ENCODE peak calls at places on chromosomes 5 and 9, in six cellular contexts. Z, M, V, W, Q and X are unnamed samples.
A peak's percentile ranks its signal among the peaks of the same experiment; 100 is the strongest.

GRCh38 chr9:137689745-137690529 is 71.1 kb downstream of the EHMT1 start:
- DNase-seq in Q (no peak), W (no peak), Z (peak; percentile 85), M (no peak), V (no peak), X (no peak)

GRCh38 chr5:67290620-67291019 is 94.0 kb upstream of the CD180 start:
- DNase-seq in W (no peak), Q (no peak), Z (peak; percentile 72), V (no peak), M (no peak), X (no peak)

GRCh38 chr9:116327702-116328440 is 174.3 kb downstream of the PAPPA start:
- DNase-seq in V (no peak), Q (no peak), M (no peak), W (no peak), Z (peak; percentile 64), X (no peak)

GRCh38 chr9:125133403-125134316 is 9.7 kb downstream of the SCAI start:
- DNase-seq in V (no peak), W (no peak), Z (no peak), M (no peak), Q (no peak), X (no peak)

GRCh38 chr9:88085481-88085880 is 52.8 kb downstream of the SPATA31C2 start:
- DNase-seq in V (no peak), Q (no peak), M (no peak), W (no peak), Z (no peak), X (no peak)

GRCh38 chr5:74376187-74376586 is 264.3 kb downstream of the ENC1 start:
- DNase-seq in V (no peak), Z (no peak), W (no peak), M (no peak), Q (no peak), X (no peak)

GRCh38 chr5:1734271-1734907 is 65.2 kb downstream of the MRPL36 start:
- DNase-seq in M (no peak), W (no peak), Q (no peak), Z (no peak), V (no peak), X (no peak)

GRCh38 chr5:81065492-81065891 is 105.3 kb downstream of the RASGRF2 start:
- DNase-seq in W (no peak), Q (no peak), M (no peak), V (no peak), Z (peak; percentile 6), X (no peak)

GRCh38 chr9:110942522-110942921 is 95.7 kb downstream of the LPAR1 start:
- DNase-seq in V (peak; percentile 6), W (no peak), M (no peak), Q (no peak), Z (no peak), X (no peak)

GRCh38 chr9:107650321-107650720 is 160.8 kb upstream of the KLF4 start:
- DNase-seq in Z (peak; percentile 42), Q (no peak), M (no peak), V (no peak), W (no peak), X (no peak)

GRCh38 chr5:145531038-145531734 is 304.0 kb downstream of the PRELID2 start:
- DNase-seq in Q (no peak), M (peak; percentile 53), V (no peak), W (peak; percentile 25), Z (peak; percentile 57), X (peak; percentile 38)

GRCh38 chr5:141771031-141771430 is 89.0 kb upstream of the ARAP3 start:
- DNase-seq in M (no peak), V (no peak), W (no peak), Z (no peak), Q (no peak), X (no peak)

GRCh38 chr9:122334916-122335315 is 35.9 kb upstream of the PTGS1 start:
- DNase-seq in M (no peak), Q (no peak), V (no peak), Z (no peak), W (no peak), X (no peak)

GRCh38 chr9:89734561-89734960 is 129.7 kb downstream of the GADD45G start:
- DNase-seq in Q (peak; percentile 14), V (no peak), M (no peak), Z (peak; percentile 17), W (no peak), X (no peak)
- H3K4me1 ChIP-seq in Q (no peaks in the 10 kb centered on the region), V (peaks cover 6% of the 10 kb centered on the region), M (no peaks in the 10 kb centered on the region), Z (no peaks in the 10 kb centered on the region), W (peaks cover 19% of the 10 kb centered on the region), X (peaks cover 25% of the 10 kb centered on the region)

GRCh38 chr5:17127743-17128231 is 89.6 kb upstream of the BASP1 start:
- DNase-seq in V (no peak), M (no peak), Q (no peak), W (no peak), Z (peak; percentile 88), X (no peak)
- H3K4me3 ChIP-seq in V (no peak overlapping the region), M (no peak overlapping the region), Q (no peak overlapping the region), W (no peak overlapping the region), Z (no peak overlapping the region), X (no peak overlapping the region)

GRCh38 chr5:17216974-17217325 is 481 bp upstream of the BASP1 start:
- DNase-seq in M (peak; percentile 74), Z (peak; percentile 70), Q (peak; percentile 89), V (no peak), W (peak; percentile 43), X (no peak)

GRCh38 chr5:17218353-17219005 is 1.0 kb downstream of the BASP1 start:
- DNase-seq in Z (peak; percentile 66), W (peak; percentile 42), M (peak; percentile 62), Q (peak; percentile 79), V (no peak), X (no peak)

GRCh38 chr5:17217421-17218352 is at the start of gene BASP1:
- DNase-seq in W (peak; percentile 75), V (peak; percentile 63), M (peak; percentile 92), Q (peak; percentile 95), Z (peak; percentile 82), X (peak; percentile 46)

GRCh38 chr5:17219006-17219422 is 1.6 kb downstream of the BASP1 start:
- DNase-seq in Z (no peak), V (no peak), M (peak; percentile 52), W (peak; percentile 36), Q (no peak), X (no peak)

GRCh38 chr5:17219431-17219830 is 2.0 kb downstream of the BASP1 start:
- DNase-seq in M (no peak), V (no peak), Z (no peak), W (no peak), Q (no peak), X (no peak)
- H3K4me1 ChIP-seq in M (no peaks in the 10 kb centered on the region), V (no peaks in the 10 kb centered on the region), Z (peaks cover 2% of the 10 kb centered on the region), W (peaks cover 9% of the 10 kb centered on the region), Q (no peaks in the 10 kb centered on the region), X (peaks cover 4% of the 10 kb centered on the region)

DNA sequence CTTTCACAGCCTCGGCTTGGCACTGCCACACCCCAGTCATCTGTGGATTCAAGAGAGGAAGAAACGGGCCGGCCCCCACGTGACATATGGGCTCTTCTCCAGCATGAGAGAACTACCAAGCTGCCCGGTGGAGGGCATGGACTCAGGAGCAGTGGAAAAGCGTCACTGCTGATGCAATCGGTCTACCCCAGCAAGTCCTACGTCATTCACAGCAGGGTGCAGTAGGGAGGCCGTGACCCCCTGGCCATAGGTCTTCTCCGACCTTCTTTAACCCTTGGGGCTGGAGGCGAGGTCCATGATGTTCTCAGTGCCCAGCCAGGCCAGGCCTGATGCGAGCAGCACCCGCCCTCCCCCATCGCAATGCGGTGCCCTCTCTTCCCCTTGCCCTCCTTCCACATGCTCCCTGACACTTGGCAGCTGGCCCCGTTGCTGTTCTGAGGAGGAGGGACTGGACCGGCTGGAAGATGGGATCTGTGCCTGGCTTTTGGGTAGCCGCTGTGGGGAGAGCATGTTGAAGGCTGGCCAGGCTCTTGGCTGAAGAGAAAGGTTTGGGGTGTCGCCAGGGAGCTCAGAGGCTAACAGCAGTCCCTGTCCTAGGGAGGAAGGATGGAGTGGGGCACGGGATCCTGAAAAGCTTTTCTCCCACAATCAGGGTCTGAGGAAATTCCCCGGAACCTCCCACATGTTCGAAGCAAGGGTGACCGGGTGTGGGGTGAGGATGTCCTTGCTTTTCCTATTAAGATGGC is 89.8 kb downstream of the LIFR start:
- DNase-seq in Q (peak; percentile 96), V (no peak), Z (peak; percentile 98), W (peak; percentile 52), M (peak; percentile 89), X (peak; percentile 53)
- H3K4me3 ChIP-seq in Q (no peak overlapping the region), V (no peak overlapping the region), Z (no peak overlapping the region), W (no peak overlapping the region), M (no peak overlapping the region), X (no peak overlapping the region)

GRCh38 chr9:79578891-79579290 is 7.1 kb downstream of the TLE4 start:
- DNase-seq in W (no peak), Q (no peak), Z (no peak), V (no peak), M (no peak), X (no peak)

GRCh38 chr9:79580065-79580464 is 8.3 kb downstream of the TLE4 start:
- DNase-seq in Q (no peak), W (no peak), V (no peak), M (no peak), Z (no peak), X (no peak)

GRCh38 chr9:79579624-79580023 is 7.9 kb downstream of the TLE4 start:
- DNase-seq in W (no peak), V (no peak), Z (no peak), Q (no peak), M (no peak), X (no peak)

GRCh38 chr9:79575560-79575959 is 3.8 kb downstream of the TLE4 start:
- DNase-seq in V (no peak), Z (no peak), Q (no peak), M (no peak), W (no peak), X (no peak)

GRCh38 chr9:79577969-79578723 is 6.4 kb downstream of the TLE4 start:
- DNase-seq in M (no peak), W (no peak), Z (peak; percentile 14), Q (no peak), V (no peak), X (no peak)
- H3K4me1 ChIP-seq in M (no peaks in the 10 kb centered on the region), W (peaks cover 4% of the 10 kb centered on the region), Z (peaks cover 7% of the 10 kb centered on the region), Q (peaks cover 13% of the 10 kb centered on the region), V (peaks cover 2% of the 10 kb centered on the region), X (peaks cover 73% of the 10 kb centered on the region)

DNA sequence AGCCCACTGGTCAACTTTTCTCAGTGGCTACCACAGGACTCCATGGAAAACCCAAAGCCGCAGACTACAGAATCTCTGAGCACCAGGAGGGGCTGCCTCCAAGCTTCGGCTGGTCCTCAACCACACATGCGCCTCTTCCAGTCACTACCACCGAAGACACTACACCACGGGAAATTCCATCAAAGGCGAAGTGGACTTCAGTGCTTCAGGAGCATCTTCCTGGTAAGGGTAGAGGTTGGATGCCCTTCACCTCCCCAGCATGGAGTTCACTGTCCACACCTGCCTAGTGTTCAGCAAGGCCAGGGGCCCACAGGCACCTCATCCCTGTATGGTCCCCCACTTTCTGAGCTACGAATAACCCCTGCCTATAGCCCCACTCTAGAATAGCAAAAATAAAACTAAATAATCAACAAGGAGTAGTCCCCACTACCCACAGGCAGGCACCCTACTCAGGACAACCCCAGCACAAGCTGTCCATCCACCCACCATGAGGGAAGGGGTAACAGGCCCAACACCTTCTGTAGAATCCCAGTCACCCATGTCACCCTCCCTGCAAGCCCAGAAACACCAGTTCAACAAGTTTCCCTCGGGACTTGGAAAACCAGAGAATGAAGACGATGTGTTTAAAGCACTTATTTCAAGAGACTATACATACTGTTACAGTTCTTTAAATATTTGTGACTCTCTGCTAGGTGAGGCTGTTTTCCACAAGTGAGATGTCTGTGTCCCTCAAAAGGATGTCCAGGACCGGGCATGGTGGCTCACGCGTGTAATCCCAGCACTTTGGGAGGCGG is 2.6 kb downstream of the VDAC1 start:
- DNase-seq in Q (no peak), W (no peak), M (no peak), V (no peak), Z (no peak), X (no peak)
- H3K4me3 ChIP-seq in Q (no peak overlapping the region), W (no peak overlapping the region), M (no peak overlapping the region), V (no peak overlapping the region), Z (no peak overlapping the region), X (no peak overlapping the region)